ENCODE peak calls at places on chromosome 15, in ten cellular contexts. M, W, G, Z, U, R, C, T, K and O are unnamed samples.

GRCh38 chr15:44328135-44328534 is 39.6 kb downstream of the GOLM2 start:
- DNase-seq in M (no peak), W (no peak), G (no peak), Z (no peak), U (no peak), R (no peak), C (no peak), T (no peak), K (no peak), O (no peak)

GRCh38 chr15:22930782-22931484 is 49.2 kb downstream of the CYFIP1 start:
- DNase-seq in M (no peak), W (no peak), G (no peak), Z (no peak), U (no peak), R (no peak), C (no peak), T (no peak), K (no peak), O (no peak)

GRCh38 chr15:41968738-41969137 is 3.6 kb downstream of the EHD4 start:
- DNase-seq in M (no peak), W (no peak), G (no peak), Z (no peak), U (no peak), R (no peak), C (no peak), T (no peak), K (peak), O (no peak)

GRCh38 chr15:50562735-50563640 is 16.5 kb upstream of the USP50 start:
- DNase-seq in M (no peak), W (no peak), G (no peak), Z (no peak), U (no peak), R (no peak), C (no peak), T (no peak), K (no peak), O (peak)

GRCh38 chr15:54792526-54792925 is 404.2 kb downstream of the RSL24D1 start:
- DNase-seq in M (peak), W (no peak), G (no peak), Z (no peak), U (no peak), R (no peak), C (no peak), T (no peak), K (no peak), O (no peak)

GRCh38 chr15:92683511-92683834 is 27.9 kb upstream of the FAM174B start:
- DNase-seq in M (peak), W (no peak), G (no peak), Z (no peak), U (no peak), R (peak), C (peak), T (peak), K (no peak), O (peak)

GRCh38 chr15:78077860-78078187 is 313 bp upstream of the TBC1D2B start:
- DNase-seq in M (no peak), W (no peak), G (no peak), Z (no peak), U (no peak), R (no peak), C (no peak), T (no peak), K (no peak), O (no peak)

GRCh38 chr15:42584031-42584765 is 8.8 kb downstream of the STARD9 start:
- DNase-seq in M (no peak), W (no peak), G (no peak), Z (peak), U (no peak), R (peak), C (no peak), T (peak), K (no peak), O (no peak)

GRCh38 chr15:50109086-50109987 is 9.7 kb downstream of the ATP8B4 start:
- DNase-seq in M (no peak), W (no peak), G (no peak), Z (no peak), U (no peak), R (no peak), C (no peak), T (no peak), K (no peak), O (peak)

GRCh38 chr15:73982251-73982962 is 9.7 kb downstream of the STOML1 start:
- DNase-seq in M (no peak), W (no peak), G (no peak), Z (no peak), U (no peak), R (no peak), C (no peak), T (peak), K (no peak), O (no peak)

GRCh38 chr15:74511583-74511982 is 29.4 kb upstream of the ARID3B start:
- DNase-seq in M (no peak), W (no peak), G (no peak), Z (no peak), U (no peak), R (no peak), C (no peak), T (no peak), K (no peak), O (peak)

GRCh38 chr15:67479781-67480180 is 41.1 kb upstream of the C15orf61 start:
- DNase-seq in M (no peak), W (no peak), G (no peak), Z (no peak), U (peak), R (no peak), C (no peak), T (peak), K (no peak), O (no peak)

GRCh38 chr15:66136948-66137347 is 116.6 kb downstream of the MEGF11 start:
- DNase-seq in M (no peak), W (no peak), G (no peak), Z (no peak), U (no peak), R (no peak), C (no peak), T (no peak), K (no peak), O (no peak)

GRCh38 chr15:28991236-28992171 is 105.7 kb downstream of the APBA2 start:
- DNase-seq in M (no peak), W (no peak), G (no peak), Z (no peak), U (no peak), R (no peak), C (no peak), T (no peak), K (no peak), O (no peak)

GRCh38 chr15:70777156-70777926 is 14.0 kb upstream of the UACA start:
- DNase-seq in M (no peak), W (no peak), G (no peak), Z (no peak), U (no peak), R (no peak), C (peak), T (peak), K (no peak), O (peak)

GRCh38 chr15:47571241-47571640 is 146.1 kb upstream of the SEMA6D start:
- DNase-seq in M (no peak), W (no peak), G (no peak), Z (no peak), U (no peak), R (no peak), C (no peak), T (no peak), K (no peak), O (no peak)

GRCh38 chr15:29141206-29141907 is 128.3 kb downstream of the NSMCE3 start:
- DNase-seq in M (no peak), W (no peak), G (no peak), Z (no peak), U (no peak), R (no peak), C (peak), T (no peak), K (no peak), O (no peak)

GRCh38 chr15:41773332-41773728 is 954 bp upstream of the MAPKBP1 start:
- DNase-seq in M (no peak), W (no peak), G (no peak), Z (no peak), U (no peak), R (no peak), C (no peak), T (no peak), K (no peak), O (peak)

GRCh38 chr15:60799885-60800728 is 321.2 kb upstream of the ICE2 start:
- DNase-seq in M (no peak), W (no peak), G (no peak), Z (no peak), U (peak), R (no peak), C (no peak), T (no peak), K (no peak), O (no peak)

GRCh38 chr15:66155065-66155464 is 98.5 kb downstream of the MEGF11 start:
- DNase-seq in M (no peak), W (no peak), G (no peak), Z (no peak), U (no peak), R (no peak), C (no peak), T (no peak), K (no peak), O (no peak)

GRCh38 chr15:77019476-77020331 is 24.8 kb downstream of the PSTPIP1 start:
- DNase-seq in M (no peak), W (no peak), G (no peak), Z (no peak), U (no peak), R (no peak), C (no peak), T (no peak), K (no peak), O (peak)

GRCh38 chr15:77025471-77025901 is 30.6 kb downstream of the PSTPIP1 start:
- DNase-seq in M (peak), W (no peak), G (no peak), Z (no peak), U (peak), R (no peak), C (peak), T (no peak), K (no peak), O (no peak)

GRCh38 chr15:91572110-91572509 is 281.4 kb upstream of the SLCO3A1 start:
- DNase-seq in M (no peak), W (no peak), G (no peak), Z (no peak), U (no peak), R (no peak), C (no peak), T (no peak), K (no peak), O (peak)

GRCh38 chr15:31814082-31814481 is 216.2 kb upstream of the CHRNA7 start:
- DNase-seq in M (no peak), W (no peak), G (no peak), Z (no peak), U (no peak), R (no peak), C (no peak), T (no peak), K (no peak), O (no peak)

GRCh38 chr15:27486036-27486435 is 515.1 kb downstream of the GABRG3 start:
- DNase-seq in M (no peak), W (no peak), G (no peak), Z (no peak), U (no peak), R (no peak), C (no peak), T (no peak), K (no peak), O (no peak)

GRCh38 chr15:25172691-25173090 is 217.9 kb downstream of the SNRPN start:
- DNase-seq in M (no peak), W (no peak), G (no peak), Z (no peak), U (no peak), R (no peak), C (no peak), T (no peak), K (no peak), O (no peak)

GRCh38 chr15:91047545-91048199 is 25.3 kb upstream of the VPS33B start:
- DNase-seq in M (no peak), W (no peak), G (no peak), Z (no peak), U (no peak), R (no peak), C (no peak), T (no peak), K (no peak), O (peak)

GRCh38 chr15:42141246-42141645 is 15.2 kb downstream of the PLA2G4F start:
- DNase-seq in M (no peak), W (no peak), G (no peak), Z (no peak), U (no peak), R (no peak), C (no peak), T (no peak), K (no peak), O (no peak)

GRCh38 chr15:92383528-92384326 is 10.0 kb upstream of the ST8SIA2 start:
- DNase-seq in M (peak), W (peak), G (peak), Z (peak), U (peak), R (peak), C (peak), T (no peak), K (no peak), O (peak)

GRCh38 chr15:35673093-35673573 is 127.2 kb upstream of the DPH6 start:
- DNase-seq in M (no peak), W (no peak), G (no peak), Z (peak), U (no peak), R (peak), C (no peak), T (peak), K (no peak), O (no peak)

GRCh38 chr15:92014461-92015030 is 161.0 kb downstream of the SLCO3A1 start:
- DNase-seq in M (no peak), W (no peak), G (no peak), Z (no peak), U (no peak), R (no peak), C (no peak), T (no peak), K (no peak), O (no peak)

GRCh38 chr15:71390101-71390500 is 274.8 kb downstream of the THSD4 start:
- DNase-seq in M (no peak), W (no peak), G (no peak), Z (no peak), U (no peak), R (no peak), C (no peak), T (no peak), K (no peak), O (no peak)

GRCh38 chr15:73677146-73677607 is 7.0 kb upstream of the CD276 start:
- DNase-seq in M (peak), W (peak), G (peak), Z (peak), U (peak), R (peak), C (peak), T (peak), K (no peak), O (peak)

GRCh38 chr15:52348056-52348745 is 52.6 kb upstream of the MYO5C start:
- DNase-seq in M (no peak), W (no peak), G (no peak), Z (no peak), U (no peak), R (no peak), C (no peak), T (no peak), K (no peak), O (no peak)

GRCh38 chr15:69299451-69300128 is 878 bp downstream of the PAQR5 start:
- DNase-seq in M (no peak), W (peak), G (no peak), Z (no peak), U (peak), R (no peak), C (no peak), T (no peak), K (no peak), O (no peak)

GRCh38 chr15:60414016-60414682 is 16.4 kb upstream of the ANXA2 start:
- DNase-seq in M (no peak), W (no peak), G (no peak), Z (no peak), U (no peak), R (no peak), C (no peak), T (peak), K (no peak), O (no peak)

GRCh38 chr15:45347033-45347432 is 31.3 kb downstream of the GATM start:
- DNase-seq in M (no peak), W (no peak), G (no peak), Z (no peak), U (no peak), R (no peak), C (no peak), T (no peak), K (no peak), O (no peak)

DNA sequence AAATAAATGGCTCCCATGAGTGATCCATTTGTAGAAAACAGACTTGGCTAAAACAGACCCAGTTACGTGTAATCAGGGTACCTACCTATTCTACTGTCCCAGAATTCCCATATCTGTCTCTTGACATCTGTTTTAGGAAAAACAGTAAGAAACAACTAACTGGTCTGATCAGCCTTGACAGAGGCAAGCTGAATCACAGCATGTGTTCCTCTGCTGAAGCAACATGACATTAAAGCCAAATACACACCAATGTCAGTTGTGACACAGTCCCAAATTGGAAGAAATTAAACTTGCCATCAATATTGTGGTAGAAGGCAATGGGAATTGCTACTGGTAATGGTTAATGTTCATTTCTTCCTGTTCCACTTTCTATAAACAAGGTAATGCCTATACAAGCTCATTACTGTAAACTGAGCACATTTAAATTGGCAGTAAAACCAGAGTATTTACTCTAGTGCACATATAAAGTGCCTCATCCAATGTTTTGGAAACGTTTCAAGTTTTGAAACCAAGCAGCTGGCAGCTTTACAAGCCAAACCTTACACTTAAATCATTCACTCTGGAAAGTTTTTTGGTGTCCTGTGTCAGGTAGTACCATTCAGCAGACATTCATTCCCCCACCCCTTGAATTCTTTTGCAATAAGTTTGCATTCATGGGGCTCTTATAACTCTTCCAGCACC is 26.9 kb downstream of the ALDH1A2 start:
- DNase-seq in M (no peak), W (no peak), G (no peak), Z (no peak), U (no peak), R (no peak), C (no peak), T (peak), K (no peak), O (no peak)
- TF ChIP-seq MAX in M (no peak), W (no peak), G (no peak), Z (no peak), U (no peak), R (no peak), C (no peak), T (no peak), K (no peak), O (no peak)

DNA sequence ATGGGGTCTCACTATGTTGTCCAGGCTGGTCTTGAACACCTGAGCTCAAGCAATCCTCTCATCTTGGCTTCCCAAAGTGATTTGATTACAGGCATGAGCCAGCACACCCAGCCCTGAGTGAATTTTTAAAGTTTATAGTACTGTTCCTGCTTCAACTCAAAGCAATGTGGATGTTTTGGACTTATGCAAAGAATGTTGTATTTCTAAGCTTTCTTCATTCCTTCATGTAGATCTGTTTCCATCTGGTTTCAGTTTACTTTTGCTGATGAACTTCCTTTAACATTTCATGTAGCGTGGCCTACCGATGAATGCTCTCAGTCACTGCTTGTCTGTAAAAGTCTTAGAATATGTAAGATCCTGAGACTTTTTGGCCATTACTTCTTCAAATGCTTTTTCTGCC is 23.2 kb downstream of the NRG4 start:
- DNase-seq in M (no peak), W (no peak), G (no peak), Z (no peak), U (no peak), R (no peak), C (no peak), T (no peak), K (no peak), O (no peak)
- TF ChIP-seq MAX in M (no peak), W (no peak), G (no peak), Z (no peak), U (no peak), R (no peak), C (no peak), T (no peak), K (no peak), O (no peak)

DNA sequence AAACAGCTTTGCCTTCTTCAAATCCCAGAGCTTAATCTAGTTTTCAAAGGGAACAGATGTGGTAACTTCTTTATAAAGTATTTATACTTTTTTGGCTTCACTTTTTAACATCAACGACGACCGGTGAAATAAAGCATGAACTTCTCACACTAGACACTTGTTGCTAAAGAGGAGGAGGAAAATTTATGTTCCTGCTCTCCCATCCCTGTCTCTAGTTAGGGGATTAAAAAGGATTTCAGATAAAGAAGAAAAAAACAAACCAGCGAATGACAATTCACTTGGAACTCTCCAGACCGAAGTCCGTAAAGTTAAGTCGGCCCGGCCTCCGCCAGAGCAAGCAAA is 672 bp downstream of the NEDD4 start:
- DNase-seq in M (no peak), W (no peak), G (no peak), Z (no peak), U (no peak), R (peak), C (no peak), T (no peak), K (no peak), O (no peak)
- TF ChIP-seq MAX in M (no peak), W (no peak), G (no peak), Z (no peak), U (no peak), R (no peak), C (no peak), T (no peak), K (no peak), O (no peak)

GRCh38 chr15:80577552-80578205 is 117.4 kb upstream of the ABHD17C start:
- DNase-seq in M (no peak), W (no peak), G (no peak), Z (no peak), U (no peak), R (no peak), C (no peak), T (no peak), K (no peak), O (no peak)

GRCh38 chr15:80578871-80579270 is 116.2 kb upstream of the ABHD17C start:
- DNase-seq in M (no peak), W (no peak), G (no peak), Z (no peak), U (no peak), R (no peak), C (no peak), T (no peak), K (no peak), O (no peak)

GRCh38 chr15:80574590-80574989 is 120.5 kb upstream of the ABHD17C start:
- DNase-seq in M (no peak), W (no peak), G (no peak), Z (no peak), U (no peak), R (no peak), C (no peak), T (no peak), K (no peak), O (no peak)

GRCh38 chr15:80578206-80578595 is 116.9 kb upstream of the ABHD17C start:
- DNase-seq in M (no peak), W (no peak), G (no peak), Z (no peak), U (no peak), R (no peak), C (no peak), T (no peak), K (no peak), O (no peak)

GRCh38 chr15:80576519-80577090 is 118.5 kb upstream of the ABHD17C start:
- DNase-seq in M (no peak), W (no peak), G (no peak), Z (no peak), U (no peak), R (no peak), C (no peak), T (no peak), K (no peak), O (no peak)
- TF ChIP-seq MAX in M (no peak), W (no peak), G (no peak), Z (no peak), U (no peak), R (no peak), C (no peak), T (no peak), K (no peak), O (no peak)

DNA sequence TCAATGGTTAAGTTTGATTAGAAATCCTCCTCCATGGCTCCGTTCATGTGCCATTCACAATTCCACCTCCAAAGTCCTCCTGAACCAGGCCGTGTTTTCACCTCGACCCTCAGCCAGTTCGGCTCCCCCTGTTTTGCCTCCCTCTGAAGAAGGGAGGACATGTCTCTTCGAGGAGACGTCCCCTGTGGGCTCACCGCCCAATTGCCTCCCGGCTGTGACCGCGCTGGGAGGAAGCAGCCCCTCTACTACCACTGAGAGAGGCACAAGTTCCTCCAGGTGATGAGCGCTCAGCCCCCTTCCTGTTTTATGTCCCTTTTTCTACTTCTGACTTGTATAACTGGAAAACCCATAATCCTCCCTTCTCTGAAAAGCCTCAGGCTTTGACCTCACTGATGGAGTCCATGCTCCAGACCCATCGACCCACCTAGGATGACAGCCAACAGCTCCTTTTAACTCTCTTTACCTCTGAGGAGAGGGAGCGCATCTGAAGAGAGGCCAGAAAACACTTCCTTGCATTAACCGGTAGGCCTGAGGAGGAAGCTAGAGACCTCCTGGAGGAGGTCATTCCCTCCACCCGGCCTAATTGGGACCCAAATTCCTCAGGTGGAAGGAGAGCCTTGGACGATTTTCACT is 4.7 kb downstream of the DET1 start:
- DNase-seq in M (no peak), W (no peak), G (no peak), Z (no peak), U (no peak), R (no peak), C (no peak), T (no peak), K (no peak), O (no peak)
- TF ChIP-seq MAX in M (no peak), W (no peak), G (no peak), Z (no peak), U (no peak), R (no peak), C (no peak), T (no peak), K (no peak), O (no peak)